ENCODE peak calls at places on chromosomes 12 and 14, in four cellular contexts. One of them, this sample, is unnamed.

GRCh38 chr14:68649461-68650189 is 143.2 kb downstream of the ZFP36L1 start:
- DNase-seq in NCI-H1092 treated with DMSO at 0.1 percent for 48 hours: no peak
- DNase-seq in NCI-H69: no peak
- DNase-seq in HuH-7.5: no peak
- DNase-seq in this sample: no peak

GRCh38 chr14:76984297-76984696 is 44.2 kb downstream of the IRF2BPL start:
- DNase-seq in HuH-7.5: no peak
- DNase-seq in NCI-H1092 treated with DMSO at 0.1 percent for 48 hours: no peak
- DNase-seq in NCI-H69: no peak
- DNase-seq in this sample: no peak

GRCh38 chr14:100802766-100803693 is 22.9 kb upstream of the MEG3 start:
- DNase-seq in HuH-7.5: no peak
- DNase-seq in NCI-H69: peak; percentile 43
- DNase-seq in NCI-H1092 treated with DMSO at 0.1 percent for 48 hours: no peak
- DNase-seq in this sample: no peak

GRCh38 chr12:78209851-78210493 is 379.3 kb downstream of the NAV3 start:
- DNase-seq in NCI-H69: peak; percentile 98
- DNase-seq in HuH-7.5: no peak
- DNase-seq in NCI-H1092 treated with DMSO at 0.1 percent for 48 hours: peak; percentile 93
- DNase-seq in this sample: no peak

GRCh38 chr14:63737582-63738006 is 9.7 kb upstream of the SGPP1 start:
- DNase-seq in HuH-7.5: no peak
- DNase-seq in NCI-H1092 treated with DMSO at 0.1 percent for 48 hours: no peak
- DNase-seq in NCI-H69: no peak
- DNase-seq in this sample: no peak

GRCh38 chr14:100529561-100530031 is 57.6 kb downstream of the BEGAIN start:
- DNase-seq in NCI-H1092 treated with DMSO at 0.1 percent for 48 hours: no peak
- DNase-seq in NCI-H69: no peak
- DNase-seq in HuH-7.5: no peak
- DNase-seq in this sample: no peak

GRCh38 chr12:3544296-3544965 is 53.4 kb downstream of the PRMT8 start:
- DNase-seq in NCI-H1092 treated with DMSO at 0.1 percent for 48 hours: no peak
- DNase-seq in NCI-H69: no peak
- DNase-seq in HuH-7.5: no peak
- DNase-seq in this sample: no peak

GRCh38 chr12:92745874-92746553 is 43.2 kb downstream of the PLEKHG7 start:
- DNase-seq in NCI-H1092 treated with DMSO at 0.1 percent for 48 hours: peak; percentile 12
- DNase-seq in NCI-H69: peak; percentile 59
- DNase-seq in HuH-7.5: no peak
- DNase-seq in this sample: no peak

GRCh38 chr12:15855646-15856045 is 26.5 kb upstream of the STRAP start:
- DNase-seq in NCI-H1092 treated with DMSO at 0.1 percent for 48 hours: no peak
- DNase-seq in NCI-H69: no peak
- DNase-seq in HuH-7.5: no peak
- DNase-seq in this sample: no peak

GRCh38 chr14:52266179-52266578 is 1.3 kb upstream of the PTGDR start:
- DNase-seq in NCI-H69: peak; percentile 6
- DNase-seq in HuH-7.5: no peak
- DNase-seq in NCI-H1092 treated with DMSO at 0.1 percent for 48 hours: no peak
- DNase-seq in this sample: no peak

GRCh38 chr14:100108042-100108825 is 43.0 kb downstream of the EVL start:
- DNase-seq in NCI-H1092 treated with DMSO at 0.1 percent for 48 hours: peak; percentile 61
- DNase-seq in NCI-H69: peak; percentile 83
- DNase-seq in HuH-7.5: peak; percentile 82
- DNase-seq in this sample: peak; percentile 92